ENCODE peak calls at places on chromosomes 11 and 22, in four cellular contexts. One of them, this sample, is unnamed.

GRCh38 chr11:35815556-35816315 is 128.1 kb upstream of the LDLRAD3 start:
- DNase-seq in GM13976: no peak
- DNase-seq in fibroblast of mammary gland: peak
- DNase-seq in kidney: no peak
- DNase-seq in this sample: no peak

GRCh38 chr11:119855066-119855465 is 126.1 kb upstream of the NECTIN1 start:
- DNase-seq in fibroblast of mammary gland: no peak
- DNase-seq in kidney: no peak
- DNase-seq in GM13976: no peak
- DNase-seq in this sample: no peak

GRCh38 chr11:33089776-33090175 is 50.4 kb downstream of the TCP11L1 start:
- DNase-seq in GM13976: no peak
- DNase-seq in kidney: no peak
- DNase-seq in fibroblast of mammary gland: no peak
- DNase-seq in this sample: no peak

GRCh38 chr22:46057762-46058420 is 80.9 kb upstream of the WNT7B start:
- DNase-seq in GM13976: peak
- DNase-seq in fibroblast of mammary gland: peak
- DNase-seq in kidney: peak
- DNase-seq in this sample: no peak

GRCh38 chr11:47415091-47415854 is 6.9 kb downstream of the SLC39A13 start:
- DNase-seq in fibroblast of mammary gland: no peak
- DNase-seq in kidney: peak
- DNase-seq in GM13976: no peak
- DNase-seq in this sample: no peak

GRCh38 chr11:27401760-27402316 is 38.8 kb upstream of the CCDC34 start:
- DNase-seq in kidney: no peak
- DNase-seq in GM13976: no peak
- DNase-seq in fibroblast of mammary gland: no peak
- DNase-seq in this sample: no peak

GRCh38 chr11:26109658-26110393 is 222.1 kb upstream of the ANO3 start:
- DNase-seq in kidney: no peak
- DNase-seq in GM13976: no peak
- DNase-seq in fibroblast of mammary gland: no peak
- DNase-seq in this sample: no peak

GRCh38 chr11:75311858-75312288 is 39.6 kb downstream of the ARRB1 start:
- DNase-seq in GM13976: no peak
- DNase-seq in fibroblast of mammary gland: peak
- DNase-seq in kidney: peak
- DNase-seq in this sample: no peak

DNA sequence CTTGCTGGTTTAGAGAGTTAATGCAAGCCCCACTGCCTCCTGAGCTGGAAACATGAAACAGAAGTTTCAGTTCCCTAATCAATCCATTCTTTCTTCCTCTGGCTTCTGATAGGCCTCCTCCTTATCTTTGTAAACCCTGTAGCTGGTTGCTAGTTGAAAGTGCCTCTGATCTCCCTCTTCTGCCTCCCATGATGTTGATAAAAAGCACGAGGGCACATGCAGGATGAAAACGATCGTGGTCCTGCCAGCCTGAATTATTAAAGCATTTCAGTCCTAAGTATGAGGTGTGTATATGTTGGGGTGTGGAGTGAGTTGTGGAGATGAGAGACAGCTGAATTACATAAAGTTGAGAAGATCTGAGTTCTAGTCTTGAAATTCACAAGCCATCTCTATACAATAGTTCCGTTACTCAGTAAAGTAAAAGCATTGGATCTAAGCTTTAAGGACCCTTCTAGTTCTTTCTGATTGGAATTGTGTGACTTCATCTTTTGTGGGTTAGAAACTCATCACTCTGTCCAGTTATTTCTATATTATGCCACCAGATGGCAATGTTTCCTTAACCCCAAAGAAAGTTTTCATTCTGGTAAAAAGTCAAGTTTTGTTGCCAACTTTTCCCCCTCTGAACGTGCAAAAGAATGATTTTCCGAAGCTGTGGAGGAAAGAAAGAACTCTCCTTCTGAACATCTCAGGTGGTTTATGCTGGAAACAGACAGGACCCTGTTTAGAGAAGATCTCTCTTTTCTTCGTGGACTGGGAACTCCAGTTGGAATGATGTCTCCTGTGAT is 34.8 kb upstream of the EHF start:
- DNase-seq in GM13976: peak
- DNase-seq in kidney: no peak
- DNase-seq in fibroblast of mammary gland: peak
- DNase-seq in this sample: no peak
- TF ChIP-seq CTCF in GM13976: peak
- TF ChIP-seq CTCF in kidney: peak
- TF ChIP-seq CTCF in fibroblast of mammary gland: peak
- TF ChIP-seq CTCF in this sample: peak

DNA sequence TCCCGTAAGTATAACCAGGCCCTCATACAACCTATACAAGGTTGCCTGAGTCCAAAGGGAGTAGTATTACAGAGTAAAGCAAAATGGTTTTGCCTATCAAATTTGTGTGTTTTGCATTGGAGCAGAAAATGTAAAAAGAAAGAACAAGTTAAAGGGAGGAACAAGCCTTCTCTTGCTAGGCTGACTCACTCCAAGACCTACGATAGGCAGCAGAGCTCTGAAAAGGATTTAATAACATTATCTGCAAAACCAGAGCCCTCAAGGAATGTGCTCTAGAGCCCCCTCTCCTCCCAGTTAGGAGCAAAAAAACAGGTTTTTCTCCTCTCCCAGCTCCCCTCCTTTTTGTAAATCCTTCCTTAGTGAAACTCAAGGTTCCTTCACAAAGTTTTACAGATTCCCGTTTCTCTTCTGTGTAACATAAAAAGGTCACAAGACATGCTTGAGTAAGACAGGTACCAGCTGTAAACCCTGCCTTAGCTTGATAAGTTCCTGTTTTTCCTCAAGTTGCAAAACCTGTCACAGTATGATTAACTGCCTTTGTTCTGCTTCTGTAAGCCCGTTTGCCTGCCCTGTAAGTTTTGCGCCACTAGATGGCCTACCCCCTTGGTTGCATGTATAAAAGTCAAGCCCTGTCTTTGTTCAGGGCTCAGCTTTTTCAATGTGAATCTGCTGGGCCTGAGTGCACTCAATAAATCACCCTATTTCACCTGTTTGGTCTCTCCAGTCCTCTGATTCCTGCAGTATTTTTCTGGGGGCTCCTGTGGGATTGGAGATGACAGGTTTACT is 498.2 kb downstream of the KCNA4 start:
- DNase-seq in fibroblast of mammary gland: no peak
- DNase-seq in kidney: no peak
- DNase-seq in GM13976: no peak
- DNase-seq in this sample: no peak
- TF ChIP-seq CTCF in fibroblast of mammary gland: no peak
- TF ChIP-seq CTCF in kidney: no peak
- TF ChIP-seq CTCF in GM13976: no peak
- TF ChIP-seq CTCF in this sample: peak

DNA sequence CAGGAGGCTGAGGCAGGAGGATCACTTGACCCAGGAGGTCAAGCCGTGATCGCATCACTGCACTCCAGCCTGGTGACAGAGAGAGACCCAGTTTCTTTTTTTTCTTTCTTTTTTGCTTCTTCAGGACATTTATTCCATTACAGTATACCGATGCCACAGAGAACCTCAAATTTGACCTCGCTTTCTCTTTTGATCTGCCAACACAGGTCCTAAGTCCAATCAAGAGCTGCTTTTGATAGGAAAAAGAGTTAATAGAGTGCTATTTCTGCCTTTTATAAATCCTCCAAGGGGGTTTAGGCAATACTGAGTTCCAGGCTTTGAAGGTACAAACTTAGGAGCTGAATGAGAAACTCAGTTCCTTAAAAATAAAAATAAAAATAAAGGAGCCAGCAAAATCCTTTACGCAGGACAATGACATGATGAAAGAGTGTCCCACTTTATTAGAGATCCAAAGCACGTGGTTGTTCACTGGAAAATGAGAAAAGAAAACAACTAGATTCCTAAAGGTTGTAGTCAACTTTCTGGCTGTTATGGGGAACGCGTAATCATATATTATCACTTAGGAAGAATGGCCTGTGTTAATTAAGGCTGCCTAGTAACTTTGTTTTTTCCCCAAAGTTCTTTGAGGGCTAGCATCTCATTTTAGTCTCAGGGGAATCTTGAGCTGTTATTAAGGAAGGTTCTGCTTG is 27.2 kb downstream of the FADD start:
- DNase-seq in fibroblast of mammary gland: no peak
- DNase-seq in kidney: no peak
- DNase-seq in GM13976: no peak
- DNase-seq in this sample: no peak
- TF ChIP-seq CTCF in fibroblast of mammary gland: no peak
- TF ChIP-seq CTCF in kidney: no peak
- TF ChIP-seq CTCF in GM13976: no peak
- TF ChIP-seq CTCF in this sample: no peak

GRCh38 chr11:106156290-106156937 is 79.0 kb downstream of the AASDHPPT start:
- DNase-seq in kidney: no peak
- DNase-seq in GM13976: peak
- DNase-seq in fibroblast of mammary gland: peak
- DNase-seq in this sample: peak
- TF ChIP-seq CTCF in kidney: peak
- TF ChIP-seq CTCF in GM13976: no peak
- TF ChIP-seq CTCF in fibroblast of mammary gland: peak
- TF ChIP-seq CTCF in this sample: peak

GRCh38 chr11:66329165-66329673 is 7.0 kb downstream of the RIN1 start:
- DNase-seq in GM13976: no peak
- DNase-seq in kidney: peak
- DNase-seq in fibroblast of mammary gland: no peak
- DNase-seq in this sample: no peak

GRCh38 chr11:66326261-66327111 is 9.6 kb upstream of the CD248 start:
- DNase-seq in fibroblast of mammary gland: peak
- DNase-seq in kidney: peak
- DNase-seq in GM13976: no peak
- DNase-seq in this sample: peak

GRCh38 chr11:66328036-66328306 is 8.3 kb downstream of the RIN1 start:
- DNase-seq in fibroblast of mammary gland: no peak
- DNase-seq in kidney: peak
- DNase-seq in GM13976: no peak
- DNase-seq in this sample: no peak

GRCh38 chr11:66328307-66329144 is 7.7 kb downstream of the RIN1 start:
- DNase-seq in fibroblast of mammary gland: peak
- DNase-seq in kidney: peak
- DNase-seq in GM13976: peak
- DNase-seq in this sample: peak

DNA sequence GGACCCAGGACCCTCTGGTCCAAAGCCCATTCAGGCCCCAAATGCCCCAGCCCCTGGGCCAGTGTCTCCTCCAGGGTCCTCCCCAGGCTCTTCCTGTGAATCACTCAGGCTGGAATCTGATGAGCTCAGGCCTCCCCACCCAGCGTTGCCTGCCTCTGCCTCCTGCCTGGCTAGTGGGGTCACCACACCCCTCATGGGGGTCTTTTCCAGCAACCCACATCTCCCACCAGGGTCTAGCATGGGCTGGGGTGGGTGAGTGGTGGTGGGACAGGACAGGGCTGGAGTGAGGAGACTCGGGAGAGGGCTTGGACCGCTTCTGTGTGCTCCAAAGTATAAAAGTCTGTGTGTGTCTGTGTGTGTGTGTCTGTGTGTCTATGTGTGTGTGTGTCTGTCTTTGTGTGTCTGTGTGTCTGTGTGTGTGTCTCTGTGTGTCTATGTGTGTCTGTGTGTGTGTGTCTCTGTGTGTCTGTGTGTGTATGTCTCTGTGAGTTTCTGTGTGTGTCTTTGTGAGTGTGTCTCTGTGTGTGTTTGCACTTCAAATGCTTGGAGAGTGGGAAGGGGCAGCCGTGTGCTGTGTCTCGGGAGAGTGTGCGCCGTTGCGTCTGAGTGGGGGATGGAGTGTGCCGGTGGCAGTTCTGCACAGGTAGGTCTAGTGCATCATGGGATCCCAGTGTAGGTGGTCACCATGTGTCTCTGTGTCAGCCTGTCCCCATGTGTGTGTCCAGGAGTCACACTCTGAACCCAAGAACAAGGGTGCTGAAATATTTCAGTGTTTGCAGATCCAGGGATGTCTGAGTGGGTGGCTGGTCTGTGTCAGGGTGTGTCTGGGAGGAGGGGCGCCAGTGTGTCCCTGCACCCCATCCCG is 8.8 kb downstream of the RIN1 start:
- DNase-seq in fibroblast of mammary gland: peak
- DNase-seq in kidney: peak
- DNase-seq in GM13976: no peak
- DNase-seq in this sample: no peak
- TF ChIP-seq CTCF in fibroblast of mammary gland: peak
- TF ChIP-seq CTCF in kidney: no peak
- TF ChIP-seq CTCF in GM13976: no peak
- TF ChIP-seq CTCF in this sample: no peak

GRCh38 chr11:31237819-31238771 is 131.4 kb downstream of the DCDC1 start:
- DNase-seq in GM13976: no peak
- DNase-seq in fibroblast of mammary gland: peak
- DNase-seq in kidney: no peak
- DNase-seq in this sample: peak

GRCh38 chr11:31233425-31233824 is 136.1 kb downstream of the DCDC1 start:
- DNase-seq in fibroblast of mammary gland: peak
- DNase-seq in GM13976: no peak
- DNase-seq in kidney: no peak
- DNase-seq in this sample: no peak

GRCh38 chr11:31240340-31240904 is 129.1 kb downstream of the DCDC1 start:
- DNase-seq in kidney: no peak
- DNase-seq in GM13976: no peak
- DNase-seq in fibroblast of mammary gland: peak
- DNase-seq in this sample: peak

GRCh38 chr11:31236052-31236652 is 133.4 kb downstream of the DCDC1 start:
- DNase-seq in fibroblast of mammary gland: peak
- DNase-seq in GM13976: no peak
- DNase-seq in kidney: no peak
- DNase-seq in this sample: no peak
- TF ChIP-seq CTCF in fibroblast of mammary gland: peak
- TF ChIP-seq CTCF in GM13976: no peak
- TF ChIP-seq CTCF in kidney: no peak
- TF ChIP-seq CTCF in this sample: no peak

DNA sequence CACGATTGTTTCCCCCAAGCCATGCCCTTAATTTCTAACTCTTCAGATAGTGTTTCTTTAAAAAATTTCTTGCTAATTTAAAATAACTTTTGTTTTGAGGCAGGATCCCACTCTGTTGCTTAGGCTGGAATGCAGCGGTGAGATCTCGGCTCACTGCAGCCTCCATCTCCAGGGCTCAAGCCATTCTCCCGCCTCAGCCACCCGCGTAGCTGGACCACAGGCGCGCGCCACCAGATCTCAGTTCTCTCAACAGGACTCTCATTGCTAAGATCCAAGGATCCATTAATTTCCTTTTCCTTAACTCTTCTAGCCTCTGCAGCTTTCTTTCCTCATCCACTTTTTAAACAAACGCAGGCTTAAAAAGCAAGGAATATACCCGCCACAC is 323 bp upstream of the MED17 start:
- DNase-seq in GM13976: no peak
- DNase-seq in kidney: no peak
- DNase-seq in fibroblast of mammary gland: no peak
- DNase-seq in this sample: no peak
- TF ChIP-seq CTCF in GM13976: no peak
- TF ChIP-seq CTCF in kidney: no peak
- TF ChIP-seq CTCF in fibroblast of mammary gland: no peak
- TF ChIP-seq CTCF in this sample: no peak

DNA sequence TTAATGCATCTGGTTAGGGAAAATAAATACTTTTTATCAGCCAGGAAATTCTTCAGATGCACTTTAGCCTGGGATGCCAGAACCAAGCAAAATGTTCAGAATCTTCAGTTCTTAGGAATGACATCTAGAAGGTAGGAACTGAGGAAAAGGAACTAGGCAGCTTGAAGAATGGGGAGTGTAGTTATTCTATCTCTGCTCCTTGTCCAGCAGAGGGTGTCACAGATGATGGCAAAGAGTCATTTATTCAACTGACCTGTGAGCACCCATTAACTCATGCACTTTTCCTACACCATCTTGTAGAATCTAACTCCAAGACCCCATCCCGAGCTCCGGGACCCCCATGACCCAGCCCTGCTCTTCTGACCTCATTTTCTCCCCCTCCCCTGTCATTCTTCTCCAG is 122.1 kb upstream of the ISX start:
- DNase-seq in kidney: no peak
- DNase-seq in GM13976: no peak
- DNase-seq in fibroblast of mammary gland: no peak
- DNase-seq in this sample: no peak
- TF ChIP-seq CTCF in kidney: no peak
- TF ChIP-seq CTCF in GM13976: no peak
- TF ChIP-seq CTCF in fibroblast of mammary gland: no peak
- TF ChIP-seq CTCF in this sample: no peak